ENCODE peak calls at places on chromosomes 7 and 10, in six cellular contexts. F, Q, S, A, W and M are unnamed samples.

GRCh38 chr10:99540673-99541531 is 8.2 kb downstream of the NKX2-3 start:
- DNase-seq in A (no peak), W (peak), Q (no peak), F (no peak), S (peak), M (no peak)

GRCh38 chr10:86316274-86316835 is 50.2 kb downstream of the GRID1 start:
- DNase-seq in F (no peak), A (no peak), Q (no peak), S (no peak), W (no peak), M (no peak)

GRCh38 chr7:5694221-5694754 is 87.2 kb downstream of the RNF216 start:
- DNase-seq in F (peak), Q (no peak), A (peak), S (no peak), W (no peak), M (no peak)

GRCh38 chr10:69703766-69704191 is 73.7 kb downstream of the FAM241B start:
- DNase-seq in F (no peak), A (peak), W (no peak), Q (no peak), S (no peak), M (no peak)

GRCh38 chr7:50264908-50265307 is 39.6 kb upstream of the IKZF1 start:
- DNase-seq in S (no peak), A (no peak), Q (no peak), W (no peak), F (no peak), M (no peak)

GRCh38 chr7:50092579-50093411 is at the start of gene ZPBP:
- DNase-seq in A (peak), W (peak), Q (peak), F (peak), S (peak), M (peak)

GRCh38 chr10:62584216-62584615 is 210.0 kb downstream of the ZNF365 start:
- DNase-seq in W (no peak), F (no peak), A (peak), S (no peak), Q (no peak), M (no peak)

GRCh38 chr7:84195295-84196006 is 862 bp upstream of the SEMA3A start:
- DNase-seq in S (no peak), W (no peak), A (no peak), F (peak), Q (no peak), M (no peak)

GRCh38 chr7:15889501-15889900 is 203.0 kb upstream of the MEOX2 start:
- DNase-seq in Q (no peak), F (peak), S (peak), W (peak), A (peak), M (no peak)

GRCh38 chr7:134932707-134933370 is 53.5 kb upstream of the AGBL3 start:
- DNase-seq in Q (no peak), S (no peak), W (no peak), A (no peak), F (no peak), M (no peak)

GRCh38 chr7:99752354-99752753 is 17.4 kb upstream of the CYP3A7 start:
- DNase-seq in S (peak), Q (no peak), W (peak), A (peak), F (no peak), M (no peak)

GRCh38 chr10:126060232-126060935 is 164.0 kb downstream of the FANK1 start:
- DNase-seq in A (peak), S (no peak), Q (no peak), F (peak), W (no peak), M (peak)

GRCh38 chr10:31278279-31278941 is 40.6 kb upstream of the ZEB1 start:
- DNase-seq in F (peak), W (no peak), S (no peak), Q (no peak), A (no peak), M (peak)

GRCh38 chr7:290554-291301 is 758 bp downstream of the FOXL3 start:
- DNase-seq in A (no peak), W (peak), S (no peak), Q (no peak), F (no peak), M (no peak)

GRCh38 chr10:100825946-100826660 is 80.7 kb downstream of the PAX2 start:
- DNase-seq in W (no peak), A (no peak), S (no peak), Q (no peak), F (no peak), M (no peak)

GRCh38 chr7:118109607-118110006 is 74.4 kb upstream of the LSM8 start:
- DNase-seq in A (no peak), W (peak), S (peak), Q (no peak), F (no peak), M (no peak)

GRCh38 chr7:25187932-25188331 is 40.4 kb downstream of the NPVF start:
- DNase-seq in F (no peak), A (no peak), S (no peak), Q (no peak), W (no peak), M (no peak)

GRCh38 chr7:35630024-35630423 is 64.9 kb downstream of the HERPUD2 start:
- DNase-seq in Q (no peak), F (no peak), A (no peak), S (no peak), W (no peak), M (no peak)

GRCh38 chr10:3850999-3851937 is 66.3 kb upstream of the KLF6 start:
- DNase-seq in W (peak), Q (no peak), A (peak), F (peak), S (peak), M (no peak)

GRCh38 chr10:63724922-63725321 is 203.7 kb downstream of the REEP3 start:
- DNase-seq in W (no peak), A (no peak), S (no peak), F (no peak), Q (no peak), M (no peak)

GRCh38 chr10:119270893-119271361 is 63.6 kb downstream of the GRK5 start:
- DNase-seq in Q (no peak), W (peak), A (no peak), S (peak), F (peak), M (no peak)

GRCh38 chr10:75726522-75727493 is 295.4 kb downstream of the LRMDA start:
- DNase-seq in F (no peak), A (no peak), Q (no peak), W (no peak), S (no peak), M (no peak)